ENCODE peak calls at places on chromosomes 5 and 9, in eight cellular contexts. I is CD4-positive, alpha-beta T cell; H is LNCaP clone FGC; P is AG04449; Y is astrocyte of the spinal cord; C is ovary; S is RWPE1; Q is Panc1. Z is an unnamed sample.
A peak's percentile ranks its signal among the peaks of the same experiment; 100 is the strongest.

GRCh38 chr5:76175821-76176403 is 92.7 kb downstream of the SV2C start:
- DNase-seq in H (no peak), Q (no peak), Y (no peak), P (no peak), C (no peak), S (no peak), I (no peak), Z (no peak)

GRCh38 chr5:131109540-131110255 is 55.4 kb downstream of the HINT1 start:
- DNase-seq in Y (peak; percentile 50), P (peak; percentile 3), I (no peak), H (peak; percentile 82), Q (peak; percentile 17), C (no peak), S (peak; percentile 67), Z (peak; percentile 59)

GRCh38 chr5:118592234-118592633 is 396.1 kb downstream of the DTWD2 start:
- DNase-seq in C (no peak), P (no peak), Q (no peak), I (no peak), S (no peak), H (no peak), Y (no peak), Z (no peak)

GRCh38 chr9:88994820-88995180 is 3.5 kb downstream of the S1PR3 start:
- DNase-seq in I (no peak), Q (no peak), H (no peak), C (no peak), Y (no peak), P (no peak), S (no peak), Z (no peak)

GRCh38 chr5:106014262-106014661 is 1656.5 kb downstream of the EFNA5 start:
- DNase-seq in H (no peak), I (no peak), Y (no peak), P (no peak), C (no peak), S (no peak), Q (no peak), Z (no peak)

GRCh38 chr5:138352071-138352721 is at the start of gene KDM3B:
- DNase-seq in S (peak; percentile 95), Q (peak; percentile 68), H (peak; percentile 40), C (peak; percentile 94), P (no peak), I (peak; percentile 97), Y (peak; percentile 90), Z (peak; percentile 93)

GRCh38 chr5:38210701-38211353 is 47.5 kb upstream of the EGFLAM start:
- DNase-seq in H (no peak), Y (no peak), S (no peak), Q (no peak), I (no peak), C (no peak), P (no peak), Z (no peak)

GRCh38 chr5:64505769-64506566 is at the start of gene RGS7BP:
- DNase-seq in H (no peak), C (peak; percentile 69), S (peak; percentile 13), Y (peak; percentile 52), P (no peak), Q (no peak), I (no peak), Z (peak; percentile 80)

GRCh38 chr5:73938280-73938937 is 312.4 kb downstream of the ARHGEF28 start:
- DNase-seq in Y (peak; percentile 96), H (no peak), C (no peak), S (peak; percentile 95), Q (peak; percentile 33), I (no peak), P (peak; percentile 90), Z (no peak)

GRCh38 chr5:74977475-74977874 is 74.9 kb downstream of the GCNT4 start:
- DNase-seq in Q (no peak), C (no peak), S (no peak), H (no peak), I (no peak), P (no peak), Y (no peak), Z (no peak)

GRCh38 chr5:76342474-76342873 is 60.6 kb upstream of the IQGAP2 start:
- DNase-seq in Q (no peak), P (no peak), C (no peak), H (no peak), Y (no peak), S (no peak), I (no peak), Z (no peak)

GRCh38 chr5:6705088-6705487 is 8.1 kb upstream of the TENT4A start:
- DNase-seq in P (no peak), I (no peak), H (no peak), Y (no peak), C (no peak), S (no peak), Q (no peak), Z (no peak)

GRCh38 chr5:33479321-33479720 is 38.6 kb downstream of the TARS1 start:
- DNase-seq in S (no peak), C (no peak), P (no peak), Q (no peak), H (no peak), Y (no peak), I (no peak), Z (no peak)

GRCh38 chr9:7970666-7971335 is 171.2 kb upstream of the DMAC1 start:
- DNase-seq in Y (peak; percentile 4), C (no peak), I (no peak), S (no peak), P (no peak), H (no peak), Q (no peak), Z (no peak)

GRCh38 chr9:133547116-133547515 is 12.6 kb downstream of the ADAMTSL2 start:
- DNase-seq in H (no peak), P (no peak), Q (no peak), C (no peak), I (no peak), S (no peak), Y (no peak), Z (no peak)

GRCh38 chr9:133604214-133604613 is 5.0 kb downstream of the FAM163B start:
- DNase-seq in C (no peak), H (no peak), Q (no peak), S (no peak), Y (no peak), P (no peak), I (peak; percentile 29), Z (no peak)

GRCh38 chr9:5264219-5264595 is 33.0 kb downstream of the INSL4 start:
- DNase-seq in I (no peak), S (no peak), Q (no peak), H (no peak), C (no peak), Y (no peak), P (no peak), Z (no peak)

GRCh38 chr9:5265939-5266338 is 34.7 kb downstream of the INSL4 start:
- DNase-seq in Q (no peak), C (no peak), Y (no peak), I (no peak), H (no peak), P (no peak), S (no peak), Z (peak; percentile 9)

GRCh38 chr9:5269249-5269715 is 35.2 kb downstream of the RLN2 start:
- DNase-seq in I (no peak), H (no peak), Q (no peak), C (no peak), S (peak; percentile 12), P (peak; percentile 4), Y (peak; percentile 58), Z (peak; percentile 18)

DNA sequence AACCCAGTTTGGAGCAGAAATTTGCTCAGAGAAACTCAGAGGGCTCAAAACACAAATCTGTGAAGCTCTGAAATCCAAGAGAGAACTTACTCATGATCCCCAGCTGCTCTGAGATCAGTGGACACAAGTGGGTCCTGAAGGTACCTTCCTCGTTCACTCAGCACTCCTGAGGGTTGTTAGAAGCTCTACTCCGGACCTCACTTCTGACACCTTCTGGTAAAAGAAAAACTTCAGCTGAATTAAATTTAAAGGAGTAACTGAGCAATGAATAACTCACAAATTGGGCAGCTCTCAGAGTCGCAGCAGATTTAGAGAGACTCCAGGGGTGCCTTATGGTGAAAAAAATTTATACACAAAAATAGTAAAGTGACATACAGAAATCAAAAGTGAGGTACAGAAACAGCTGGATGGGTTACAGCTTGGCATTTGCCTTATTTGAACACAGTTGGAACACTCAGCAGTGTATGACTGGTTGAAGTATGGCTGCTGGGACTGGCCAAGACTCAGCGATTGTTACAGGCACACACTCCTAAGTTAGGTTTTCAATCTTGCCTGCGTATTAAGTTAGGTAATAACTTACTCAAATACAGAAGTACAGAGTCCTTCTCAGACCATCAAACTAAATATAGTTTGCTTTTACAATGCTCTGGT is 32.5 kb downstream of the INSL4 start:
- DNase-seq in Q (no peak), P (no peak), I (no peak), Y (peak; percentile 9), C (no peak), S (no peak), H (peak; percentile 23), Z (peak; percentile 32)
- TF ChIP-seq CTCF in Q (peak; percentile 14), P (no peak), I (no peak), Y (no peak), C (no peak), S (no peak), H (peak; percentile 21), Z (peak; percentile 34)

DNA sequence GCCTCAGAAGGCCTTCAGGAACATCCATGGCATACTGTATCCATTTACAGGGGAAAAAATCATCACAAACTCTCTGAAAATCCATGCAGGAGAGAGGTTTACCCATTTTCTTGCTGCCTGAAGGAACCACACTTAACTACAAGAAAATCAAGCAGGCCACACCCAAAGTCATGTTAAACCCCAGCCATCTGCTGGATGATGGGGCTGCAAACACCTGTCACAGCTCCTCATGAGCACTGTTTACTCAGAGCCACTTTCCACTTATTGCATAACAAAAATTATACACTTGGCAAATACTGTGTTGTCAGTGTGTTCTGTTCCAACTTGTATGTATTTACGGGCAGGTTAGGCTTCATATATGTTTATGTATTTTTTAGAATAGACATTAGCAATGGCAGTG is 35.8 kb downstream of the PPIC start:
- DNase-seq in P (no peak), C (no peak), Q (no peak), S (no peak), H (no peak), Y (no peak), I (no peak), Z (no peak)
- TF ChIP-seq CTCF in P (no peak), C (no peak), Q (no peak), S (no peak), H (no peak), Y (no peak), I (no peak), Z (no peak)

GRCh38 chr5:25544652-25545249 is 900.0 kb upstream of the CDH10 start:
- DNase-seq in P (no peak), C (no peak), S (peak; percentile 26), H (peak; percentile 32), Y (peak; percentile 36), I (no peak), Q (peak; percentile 50), Z (peak; percentile 73)
- TF ChIP-seq CTCF in P (no peak), C (no peak), S (peak; percentile 63), H (peak; percentile 80), Y (peak; percentile 66), I (no peak), Q (peak; percentile 74), Z (peak; percentile 75)

GRCh38 chr5:91514408-91514807 is 131.3 kb upstream of the ARRDC3 start:
- DNase-seq in H (no peak), Y (no peak), S (no peak), C (no peak), Q (no peak), I (no peak), P (no peak), Z (peak; percentile 31)
- TF ChIP-seq CTCF in H (no peak), Y (no peak), S (no peak), C (no peak), Q (no peak), I (no peak), P (no peak), Z (no peak)

GRCh38 chr9:91036826-91037510 is 235.3 kb downstream of the SYK start:
- DNase-seq in Q (peak; percentile 42), S (peak; percentile 41), I (peak; percentile 40), P (peak; percentile 66), Y (peak; percentile 87), C (peak; percentile 83), H (peak; percentile 61), Z (peak; percentile 75)
- TF ChIP-seq CTCF in Q (peak; percentile 71), S (no peak), I (peak; percentile 54), P (peak; percentile 72), Y (peak; percentile 67), C (peak; percentile 55), H (peak; percentile 66), Z (peak; percentile 57)